ENCODE peak calls at places on chromosome 10, in seven cellular contexts. One of them, this sample, is unnamed.

GRCh38 chr10:122407375-122408125 is 33.0 kb downstream of the PLEKHA1 start:
- DNase-seq in endothelial cell of umbilical vein: peak; percentile 23
- DNase-seq in transverse colon: no peak
- DNase-seq in SK-N-SH: no peak
- DNase-seq in sigmoid colon: no peak
- DNase-seq in GM12878: no peak
- DNase-seq in stomach: no peak
- DNase-seq in this sample: no peak

GRCh38 chr10:24384954-24385353 is 176.0 kb downstream of the KIAA1217 start:
- DNase-seq in endothelial cell of umbilical vein: no peak
- DNase-seq in transverse colon: no peak
- DNase-seq in SK-N-SH: no peak
- DNase-seq in sigmoid colon: no peak
- DNase-seq in GM12878: no peak
- DNase-seq in stomach: no peak
- DNase-seq in this sample: peak; percentile 53

GRCh38 chr10:117684211-117684610 is 141.7 kb downstream of the EMX2 start:
- DNase-seq in endothelial cell of umbilical vein: no peak
- DNase-seq in transverse colon: no peak
- DNase-seq in SK-N-SH: no peak
- DNase-seq in sigmoid colon: no peak
- DNase-seq in GM12878: no peak
- DNase-seq in stomach: no peak
- DNase-seq in this sample: no peak

GRCh38 chr10:49410365-49411074 is 14.6 kb upstream of the DRGX start:
- DNase-seq in endothelial cell of umbilical vein: no peak
- DNase-seq in transverse colon: no peak
- DNase-seq in SK-N-SH: peak; percentile 60
- DNase-seq in sigmoid colon: no peak
- DNase-seq in GM12878: no peak
- DNase-seq in stomach: peak; percentile 67
- DNase-seq in this sample: no peak

GRCh38 chr10:97882142-97883091 is 32.8 kb downstream of the GOLGA7B start:
- DNase-seq in endothelial cell of umbilical vein: peak; percentile 83
- DNase-seq in transverse colon: no peak
- DNase-seq in SK-N-SH: no peak
- DNase-seq in sigmoid colon: no peak
- DNase-seq in GM12878: no peak
- DNase-seq in stomach: peak; percentile 74
- DNase-seq in this sample: peak; percentile 63

GRCh38 chr10:110420401-110421193 is 77.1 kb upstream of the DUSP5 start:
- DNase-seq in endothelial cell of umbilical vein: peak; percentile 81
- DNase-seq in transverse colon: no peak
- DNase-seq in SK-N-SH: no peak
- DNase-seq in sigmoid colon: no peak
- DNase-seq in GM12878: no peak
- DNase-seq in stomach: peak; percentile 60
- DNase-seq in this sample: peak; percentile 77

GRCh38 chr10:86795353-86795752 is 38.9 kb downstream of the BMPR1A start:
- DNase-seq in endothelial cell of umbilical vein: no peak
- DNase-seq in transverse colon: no peak
- DNase-seq in SK-N-SH: peak; percentile 12
- DNase-seq in sigmoid colon: no peak
- DNase-seq in GM12878: no peak
- DNase-seq in stomach: no peak
- DNase-seq in this sample: no peak

GRCh38 chr10:104333728-104334373 is 4.4 kb downstream of the ITPRIP start:
- DNase-seq in endothelial cell of umbilical vein: no peak
- DNase-seq in transverse colon: no peak
- DNase-seq in SK-N-SH: peak; percentile 5
- DNase-seq in sigmoid colon: peak; percentile 84
- DNase-seq in GM12878: no peak
- DNase-seq in stomach: no peak
- DNase-seq in this sample: no peak

GRCh38 chr10:77192402-77192801 is 445.2 kb downstream of the KCNMA1 start:
- DNase-seq in endothelial cell of umbilical vein: no peak
- DNase-seq in transverse colon: no peak
- DNase-seq in SK-N-SH: no peak
- DNase-seq in sigmoid colon: no peak
- DNase-seq in GM12878: no peak
- DNase-seq in stomach: no peak
- DNase-seq in this sample: no peak

GRCh38 chr10:29840516-29841276 is 205.9 kb upstream of the SVIL start:
- DNase-seq in endothelial cell of umbilical vein: peak; percentile 36
- DNase-seq in transverse colon: no peak
- DNase-seq in SK-N-SH: peak; percentile 39
- DNase-seq in sigmoid colon: peak; percentile 66
- DNase-seq in GM12878: no peak
- DNase-seq in stomach: no peak
- DNase-seq in this sample: no peak

GRCh38 chr10:126705951-126706565 is 35.6 kb upstream of the C10orf90 start:
- DNase-seq in endothelial cell of umbilical vein: no peak
- DNase-seq in transverse colon: no peak
- DNase-seq in SK-N-SH: no peak
- DNase-seq in sigmoid colon: no peak
- DNase-seq in GM12878: no peak
- DNase-seq in stomach: no peak
- DNase-seq in this sample: no peak

GRCh38 chr10:37703833-37704382 is 153.5 kb downstream of the ZNF248 start:
- DNase-seq in endothelial cell of umbilical vein: no peak
- DNase-seq in transverse colon: no peak
- DNase-seq in SK-N-SH: no peak
- DNase-seq in sigmoid colon: no peak
- DNase-seq in GM12878: no peak
- DNase-seq in stomach: no peak
- DNase-seq in this sample: no peak

GRCh38 chr10:100894033-100894432 is 18.7 kb upstream of the SLF2 start:
- DNase-seq in endothelial cell of umbilical vein: no peak
- DNase-seq in transverse colon: peak; percentile 68
- DNase-seq in SK-N-SH: no peak
- DNase-seq in sigmoid colon: no peak
- DNase-seq in GM12878: no peak
- DNase-seq in stomach: no peak
- DNase-seq in this sample: no peak

GRCh38 chr10:98363188-98363587 is 51.8 kb downstream of the PYROXD2 start:
- DNase-seq in endothelial cell of umbilical vein: no peak
- DNase-seq in transverse colon: no peak
- DNase-seq in SK-N-SH: no peak
- DNase-seq in sigmoid colon: no peak
- DNase-seq in GM12878: no peak
- DNase-seq in stomach: peak; percentile 36
- DNase-seq in this sample: peak; percentile 75

GRCh38 chr10:100987685-100988049 is 324 bp downstream of the TWNK start:
- DNase-seq in endothelial cell of umbilical vein: no peak
- DNase-seq in transverse colon: no peak
- DNase-seq in SK-N-SH: no peak
- DNase-seq in sigmoid colon: no peak
- DNase-seq in GM12878: no peak
- DNase-seq in stomach: no peak
- DNase-seq in this sample: no peak

GRCh38 chr10:79215531-79215930 is 131.7 kb upstream of the PPIF start:
- DNase-seq in endothelial cell of umbilical vein: no peak
- DNase-seq in transverse colon: no peak
- DNase-seq in SK-N-SH: no peak
- DNase-seq in sigmoid colon: no peak
- DNase-seq in GM12878: no peak
- DNase-seq in stomach: no peak
- DNase-seq in this sample: no peak

GRCh38 chr10:69802424-69803161 is 887 bp downstream of the COL13A1 start:
- DNase-seq in endothelial cell of umbilical vein: peak; percentile 77
- DNase-seq in transverse colon: no peak
- DNase-seq in SK-N-SH: peak; percentile 88
- DNase-seq in sigmoid colon: no peak
- DNase-seq in GM12878: no peak
- DNase-seq in stomach: no peak
- DNase-seq in this sample: no peak

GRCh38 chr10:111106081-111106480 is 29.3 kb downstream of the ADRA2A start:
- DNase-seq in endothelial cell of umbilical vein: no peak
- DNase-seq in transverse colon: no peak
- DNase-seq in SK-N-SH: no peak
- DNase-seq in sigmoid colon: peak; percentile 44
- DNase-seq in GM12878: no peak
- DNase-seq in stomach: no peak
- DNase-seq in this sample: peak; percentile 37

GRCh38 chr10:15817407-15818046 is 42.8 kb downstream of the MINDY3 start:
- DNase-seq in endothelial cell of umbilical vein: no peak
- DNase-seq in transverse colon: no peak
- DNase-seq in SK-N-SH: no peak
- DNase-seq in sigmoid colon: no peak
- DNase-seq in GM12878: no peak
- DNase-seq in stomach: no peak
- DNase-seq in this sample: no peak

GRCh38 chr10:63068246-63068645 is 64.9 kb upstream of the NRBF2 start:
- DNase-seq in endothelial cell of umbilical vein: no peak
- DNase-seq in transverse colon: no peak
- DNase-seq in SK-N-SH: no peak
- DNase-seq in sigmoid colon: no peak
- DNase-seq in GM12878: no peak
- DNase-seq in stomach: no peak
- DNase-seq in this sample: no peak

GRCh38 chr10:94591461-94592205 is 46.0 kb downstream of the HELLS start:
- DNase-seq in endothelial cell of umbilical vein: no peak
- DNase-seq in transverse colon: no peak
- DNase-seq in SK-N-SH: no peak
- DNase-seq in sigmoid colon: no peak
- DNase-seq in GM12878: peak; percentile 26
- DNase-seq in stomach: no peak
- DNase-seq in this sample: no peak

GRCh38 chr10:1214882-1215540 is 158.8 kb downstream of the WDR37 start:
- DNase-seq in endothelial cell of umbilical vein: no peak
- DNase-seq in transverse colon: no peak
- DNase-seq in SK-N-SH: no peak
- DNase-seq in sigmoid colon: no peak
- DNase-seq in GM12878: no peak
- DNase-seq in stomach: no peak
- DNase-seq in this sample: peak; percentile 58

GRCh38 chr10:1217237-1217587 is 161.0 kb downstream of the WDR37 start:
- DNase-seq in endothelial cell of umbilical vein: no peak
- DNase-seq in transverse colon: no peak
- DNase-seq in SK-N-SH: no peak
- DNase-seq in sigmoid colon: no peak
- DNase-seq in GM12878: no peak
- DNase-seq in stomach: no peak
- DNase-seq in this sample: no peak

GRCh38 chr10:1215862-1216575 is 159.8 kb downstream of the WDR37 start:
- DNase-seq in endothelial cell of umbilical vein: no peak
- DNase-seq in transverse colon: no peak
- DNase-seq in SK-N-SH: no peak
- DNase-seq in sigmoid colon: no peak
- DNase-seq in GM12878: no peak
- DNase-seq in stomach: no peak
- DNase-seq in this sample: no peak

GRCh38 chr10:1216576-1217236 is 160.5 kb downstream of the WDR37 start:
- DNase-seq in endothelial cell of umbilical vein: no peak
- DNase-seq in transverse colon: no peak
- DNase-seq in SK-N-SH: no peak
- DNase-seq in sigmoid colon: no peak
- DNase-seq in GM12878: no peak
- DNase-seq in stomach: no peak
- DNase-seq in this sample: peak; percentile 76

GRCh38 chr10:1217661-1218060 is 161.5 kb downstream of the WDR37 start:
- DNase-seq in endothelial cell of umbilical vein: no peak
- DNase-seq in transverse colon: no peak
- DNase-seq in SK-N-SH: no peak
- DNase-seq in sigmoid colon: no peak
- DNase-seq in GM12878: no peak
- DNase-seq in stomach: no peak
- DNase-seq in this sample: no peak
- H3K9me3 ChIP-seq in endothelial cell of umbilical vein: peaks cover 2% of the 10 kb centered on the region
- H3K9me3 ChIP-seq in transverse colon: no peaks in the 10 kb centered on the region
- H3K9me3 ChIP-seq in SK-N-SH: no peaks in the 10 kb centered on the region
- H3K9me3 ChIP-seq in sigmoid colon: no peaks in the 10 kb centered on the region
- H3K9me3 ChIP-seq in GM12878: no peaks in the 10 kb centered on the region
- H3K9me3 ChIP-seq in stomach: no peaks in the 10 kb centered on the region
- H3K9me3 ChIP-seq in this sample: no peaks in the 10 kb centered on the region

DNA sequence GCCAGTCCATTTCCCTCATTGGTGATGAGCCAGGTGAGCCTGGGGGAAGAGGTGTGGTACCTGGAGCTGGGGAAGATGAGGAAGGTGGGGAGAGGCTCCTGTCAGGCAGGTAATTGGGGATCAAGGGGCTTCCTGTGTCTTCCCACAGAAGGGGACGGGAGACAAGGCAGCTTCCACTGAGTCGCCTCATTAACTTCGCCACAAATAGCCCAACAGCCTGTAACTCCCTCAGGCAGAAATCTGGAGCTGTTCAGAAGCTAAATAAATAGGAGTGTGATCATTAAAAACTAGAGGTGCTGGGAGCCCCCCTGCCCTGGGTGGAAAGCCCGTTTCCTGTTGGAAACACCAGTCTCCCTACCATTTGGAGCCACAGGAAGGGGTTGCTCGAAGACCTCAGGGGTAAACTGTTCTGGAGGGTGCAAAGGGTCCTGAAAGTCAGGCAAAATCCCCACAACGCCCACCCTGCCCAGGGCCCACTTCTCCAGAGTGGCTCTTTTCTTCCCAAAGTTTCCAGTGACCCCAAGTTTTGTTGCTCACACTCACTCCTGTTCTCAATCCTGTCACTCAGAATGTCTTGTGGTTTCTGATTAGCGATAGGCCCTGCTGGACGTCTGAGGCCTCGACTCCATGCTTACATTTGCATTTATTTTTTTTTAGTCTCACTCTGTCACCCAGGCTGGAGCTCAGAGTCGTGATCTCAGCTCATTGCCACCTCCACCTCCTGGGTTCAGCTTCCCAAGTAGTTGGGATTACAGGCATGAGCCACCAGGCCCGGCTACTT is 25.7 kb downstream of the UNC5B start:
- DNase-seq in endothelial cell of umbilical vein: no peak
- DNase-seq in transverse colon: no peak
- DNase-seq in SK-N-SH: no peak
- DNase-seq in sigmoid colon: no peak
- DNase-seq in GM12878: no peak
- DNase-seq in stomach: no peak
- DNase-seq in this sample: no peak
- H3K4me3 ChIP-seq in endothelial cell of umbilical vein: no peak overlapping the region
- H3K4me3 ChIP-seq in transverse colon: no peak overlapping the region
- H3K4me3 ChIP-seq in SK-N-SH: no peak overlapping the region
- H3K4me3 ChIP-seq in sigmoid colon: no peak overlapping the region
- H3K4me3 ChIP-seq in GM12878: no peak overlapping the region
- H3K4me3 ChIP-seq in stomach: no peak overlapping the region
- H3K4me3 ChIP-seq in this sample: no peak overlapping the region

DNA sequence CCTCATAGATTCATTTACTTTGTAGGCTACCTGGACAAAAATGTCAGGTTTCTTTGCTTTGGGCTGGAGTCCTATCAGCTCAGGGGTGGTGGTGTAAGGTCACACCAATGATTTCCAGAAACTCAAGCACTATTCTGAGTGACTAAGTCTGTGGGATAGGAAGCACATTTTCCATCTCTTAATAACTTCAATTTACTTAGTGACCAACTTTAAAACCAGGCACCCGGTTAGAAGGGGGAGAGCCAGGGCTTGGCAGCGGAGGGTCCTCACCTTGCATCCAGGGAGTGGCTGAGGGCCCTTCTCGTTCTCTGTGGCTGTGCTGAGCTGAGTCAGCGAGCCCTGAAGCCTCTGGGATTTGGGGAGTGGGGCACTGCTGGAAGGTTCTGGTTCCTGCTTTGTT is 6.7 kb downstream of the CHST3 start:
- DNase-seq in endothelial cell of umbilical vein: no peak
- DNase-seq in transverse colon: no peak
- DNase-seq in SK-N-SH: peak; percentile 19
- DNase-seq in sigmoid colon: peak; percentile 53
- DNase-seq in GM12878: no peak
- DNase-seq in stomach: no peak
- DNase-seq in this sample: no peak
- TF ChIP-seq POLR2AphosphoS5 in endothelial cell of umbilical vein: no peak
- TF ChIP-seq POLR2AphosphoS5 in transverse colon: no peak
- TF ChIP-seq POLR2AphosphoS5 in SK-N-SH: no peak
- TF ChIP-seq POLR2AphosphoS5 in sigmoid colon: no peak
- TF ChIP-seq POLR2AphosphoS5 in GM12878: no peak
- TF ChIP-seq POLR2AphosphoS5 in stomach: no peak
- TF ChIP-seq POLR2AphosphoS5 in this sample: no peak

GRCh38 chr10:130337696-130338587 is 201.8 kb downstream of the GLRX3 start:
- DNase-seq in endothelial cell of umbilical vein: no peak
- DNase-seq in transverse colon: no peak
- DNase-seq in SK-N-SH: no peak
- DNase-seq in sigmoid colon: no peak
- DNase-seq in GM12878: no peak
- DNase-seq in stomach: no peak
- DNase-seq in this sample: no peak
- H3K9me3 ChIP-seq in endothelial cell of umbilical vein: peaks cover 2% of the 10 kb centered on the region
- H3K9me3 ChIP-seq in transverse colon: no peaks in the 10 kb centered on the region
- H3K9me3 ChIP-seq in SK-N-SH: no peaks in the 10 kb centered on the region
- H3K9me3 ChIP-seq in sigmoid colon: no peaks in the 10 kb centered on the region
- H3K9me3 ChIP-seq in GM12878: no peaks in the 10 kb centered on the region
- H3K9me3 ChIP-seq in stomach: no peaks in the 10 kb centered on the region
- H3K9me3 ChIP-seq in this sample: no peaks in the 10 kb centered on the region

This sample was measured in upper lobe of left lung.